ENCODE peak calls at places on chromosomes 12 and 14, in four cellular contexts. Z is A673; U is CD8-positive, alpha-beta T cell; Y is neural progenitor cell. N is an unnamed sample. For H3K27me3, the result is how much of the 10 kb centered on the place peaks cover.

GRCh38 chr12:102232446-102232845 is 34.8 kb upstream of the PMCH start:
- DNase-seq in U (no peak), Y (no peak), Z (peak), N (no peak)

GRCh38 chr14:102902523-102903247 is 19.8 kb upstream of the AMN start:
- DNase-seq in U (no peak), Y (no peak), Z (no peak), N (no peak)

GRCh38 chr12:113214938-113215400 is 6.3 kb upstream of the TPCN1 start:
- DNase-seq in Z (no peak), U (no peak), Y (no peak), N (no peak)

GRCh38 chr14:60642270-60642789 is 6.9 kb downstream of the SIX1 start:
- DNase-seq in Y (peak), U (no peak), Z (no peak), N (no peak)

GRCh38 chr14:49173765-49174373 is 412.3 kb downstream of the RPS29 start:
- DNase-seq in Z (peak), U (no peak), Y (peak), N (peak)

GRCh38 chr14:91693342-91693741 is 38.5 kb downstream of the CATSPERB start:
- DNase-seq in Y (no peak), U (no peak), Z (no peak), N (peak)

GRCh38 chr12:38775457-38775856 is 129.9 kb downstream of the CPNE8 start:
- DNase-seq in Z (no peak), Y (no peak), U (no peak), N (no peak)

GRCh38 chr14:103401223-103402214 is 16.3 kb downstream of the MARK3 start:
- DNase-seq in U (no peak), Y (peak), Z (no peak), N (no peak)

GRCh38 chr14:22561661-22562579 is 27.1 kb downstream of the DAD1 start:
- DNase-seq in Z (peak), Y (no peak), U (peak), N (peak)

GRCh38 chr14:72559227-72559626 is 334.7 kb downstream of the DPF3 start:
- DNase-seq in Y (peak), Z (no peak), U (no peak), N (no peak)

GRCh38 chr12:7555752-7556151 is 52.2 kb upstream of the CD163 start:
- DNase-seq in Y (no peak), U (no peak), Z (peak), N (no peak)

GRCh38 chr12:56522486-56523193 is 1.0 kb downstream of the RBMS2 start:
- DNase-seq in Z (peak), Y (peak), U (no peak), N (peak)

GRCh38 chr12:94686834-94687628 is 36.7 kb upstream of the TMCC3 start:
- DNase-seq in Y (no peak), U (no peak), Z (no peak), N (no peak)

GRCh38 chr12:108642269-108642870 is 8.7 kb upstream of the SELPLG start:
- DNase-seq in Y (no peak), Z (no peak), U (no peak), N (no peak)

GRCh38 chr12:62767506-62767905 is 167.4 kb downstream of the PPM1H start:
- DNase-seq in U (no peak), Y (no peak), Z (peak), N (no peak)

GRCh38 chr14:58702466-58703148 is 64.8 kb downstream of the DACT1 start:
- DNase-seq in Z (no peak), U (no peak), Y (no peak), N (no peak)
- H3K27me3 ChIP-seq in Z (under half), U (under half), Y (under half), N (under half)

DNA sequence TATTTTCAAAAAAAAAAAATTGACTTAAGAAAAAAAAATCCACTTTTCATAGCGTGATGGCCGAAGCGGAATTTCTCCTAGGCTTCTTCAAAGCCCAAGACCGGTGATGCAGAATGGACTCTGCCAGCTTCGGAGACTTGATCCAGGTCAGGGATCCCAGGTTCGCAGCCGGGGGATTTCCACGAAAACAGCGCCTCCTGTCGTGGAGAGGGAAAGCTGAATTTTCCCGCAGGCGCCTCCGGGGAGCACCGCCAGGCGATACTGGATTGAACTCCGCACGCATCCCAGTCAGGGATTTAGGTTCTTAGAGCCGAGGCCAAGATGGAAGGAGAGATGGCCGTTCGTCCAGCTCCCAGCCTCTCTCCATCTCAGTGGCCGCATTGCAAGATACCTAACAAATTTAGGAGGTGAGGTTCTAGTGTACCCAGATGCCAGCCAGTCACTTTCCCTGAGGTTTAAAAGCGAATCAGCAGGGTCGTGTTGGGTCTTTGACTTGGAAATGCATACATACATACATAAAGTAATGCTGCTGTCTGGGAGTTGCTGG is 2.2 kb downstream of the TTC6 start:
- DNase-seq in Y (peak), U (no peak), Z (no peak), N (no peak)
- H3K27me3 ChIP-seq in Y (half or more), U (under half), Z (half or more), N (under half)

GRCh38 chr12:114665411-114666181 is 18.4 kb downstream of the TBX3 start:
- DNase-seq in Z (no peak), U (no peak), Y (peak), N (no peak)
- H3K27me3 ChIP-seq in Z (under half), U (under half), Y (half or more), N (under half)

GRCh38 chr14:57559561-57559960 is 65.9 kb upstream of the CCDC198 start:
- DNase-seq in Y (peak), Z (no peak), U (no peak), N (no peak)

GRCh38 chr14:57560681-57561080 is 67.0 kb upstream of the CCDC198 start:
- DNase-seq in Y (no peak), U (no peak), Z (no peak), N (no peak)
- H3K27me3 ChIP-seq in Y (under half), U (under half), Z (under half), N (under half)

GRCh38 chr14:77338332-77338731 is 17.5 kb downstream of the GSTZ1 start:
- DNase-seq in U (no peak), Z (no peak), Y (no peak), N (no peak)
- H3K27me3 ChIP-seq in U (under half), Z (under half), Y (under half), N (under half)

GRCh38 chr12:47999816-48000215 is 4.5 kb downstream of the COL2A1 start:
- DNase-seq in Z (no peak), U (no peak), Y (no peak), N (no peak)
- H3K27me3 ChIP-seq in Z (under half), U (under half), Y (half or more), N (under half)

GRCh38 chr12:49094966-49095365 is 365 bp upstream of the DHH start:
- DNase-seq in Y (no peak), U (no peak), Z (no peak), N (no peak)

GRCh38 chr12:49092816-49093406 is 1.7 kb downstream of the DHH start:
- DNase-seq in Y (no peak), U (no peak), Z (no peak), N (no peak)

GRCh38 chr12:49093746-49094103 is 876 bp downstream of the DHH start:
- DNase-seq in Z (no peak), U (no peak), Y (peak), N (no peak)

GRCh38 chr12:49092086-49092815 is 2.4 kb downstream of the DHH start:
- DNase-seq in Z (peak), U (no peak), Y (peak), N (no peak)

GRCh38 chr12:49094104-49094948 is at the start of gene DHH:
- DNase-seq in Z (no peak), U (no peak), Y (peak), N (no peak)
- H3K27me3 ChIP-seq in Z (half or more), U (under half), Y (half or more), N (under half)

GRCh38 chr12:130031571-130032189 is 127.9 kb upstream of the TMEM132D start:
- DNase-seq in Y (peak), Z (peak), U (peak), N (peak)
- H3K27me3 ChIP-seq in Y (half or more), Z (under half), U (under half), N (under half)

N was measured in small intestine.